ENCODE peak calls at places on chromosomes 16 and 17, in ten cellular contexts. F, V, X, O, R, H, B, J, I and C are unnamed samples.
A peak's percentile ranks its signal among the peaks of the same experiment; 100 is the strongest.

GRCh38 chr16:89045881-89046280 is 47.8 kb upstream of the ACSF3 start:
- DNase-seq in F (no peak), B (no peak), R (no peak), O (no peak), I (no peak), X (no peak), H (no peak), V (no peak), J (no peak), C (no peak)

GRCh38 chr17:48720263-48721008 is 1.9 kb downstream of the PRAC1 start:
- DNase-seq in F (no peak), X (no peak), O (no peak), J (no peak), R (no peak), H (no peak), B (no peak), V (no peak), I (no peak), C (no peak)

GRCh38 chr17:81120149-81120484 is 45.2 kb upstream of the PVALEF start:
- DNase-seq in V (no peak), I (no peak), J (no peak), B (no peak), O (no peak), R (no peak), H (no peak), F (no peak), X (no peak), C (no peak)

GRCh38 chr17:41421116-41421515 is 3.3 kb downstream of the KRT37 start:
- DNase-seq in B (no peak), V (no peak), X (peak; percentile 69), R (no peak), H (no peak), J (peak; percentile 48), O (no peak), I (no peak), F (no peak), C (no peak)

GRCh38 chr17:58204796-58205195 is 12.3 kb downstream of the EPX start:
- DNase-seq in H (no peak), X (peak; percentile 26), B (no peak), R (no peak), V (no peak), I (no peak), F (no peak), J (no peak), O (no peak), C (no peak)

GRCh38 chr17:49850772-49851386 is 3.0 kb upstream of the TAC4 start:
- DNase-seq in H (no peak), V (no peak), I (no peak), R (no peak), F (no peak), X (peak; percentile 25), O (no peak), J (peak; percentile 20), B (no peak), C (no peak)

GRCh38 chr17:82649501-82650261 is 1.4 kb upstream of the WDR45B start:
- DNase-seq in F (no peak), B (no peak), J (no peak), V (no peak), R (no peak), H (no peak), O (no peak), I (no peak), X (no peak), C (no peak)

GRCh38 chr16:2035431-2036199 is 8.9 kb downstream of the NHERF2 start:
- DNase-seq in V (peak; percentile 43), X (peak; percentile 96), B (no peak), H (no peak), F (peak; percentile 74), R (peak; percentile 80), O (peak; percentile 84), J (peak; percentile 86), I (no peak), C (no peak)

GRCh38 chr17:42266918-42267766 is 9.0 kb downstream of the STAT5B start:
- DNase-seq in O (peak; percentile 91), I (no peak), H (no peak), J (peak; percentile 87), B (peak; percentile 81), V (peak; percentile 88), F (peak; percentile 74), R (peak; percentile 57), X (peak; percentile 89), C (no peak)

GRCh38 chr16:4327782-4328579 is 12.1 kb downstream of the GLIS2 start:
- DNase-seq in R (peak; percentile 34), I (no peak), X (peak; percentile 79), V (no peak), O (no peak), B (peak; percentile 79), H (no peak), F (no peak), J (peak; percentile 72), C (peak; percentile 72)

GRCh38 chr16:9099131-9099625 is 7.7 kb downstream of the HAPSTR1 start:
- DNase-seq in X (no peak), B (no peak), O (no peak), J (peak; percentile 50), I (no peak), R (no peak), H (no peak), V (no peak), F (no peak), C (no peak)

GRCh38 chr17:40121886-40122465 is at the start of gene MSL1:
- DNase-seq in J (peak; percentile 76), V (no peak), H (peak; percentile 65), F (peak; percentile 67), O (peak; percentile 83), I (peak; percentile 51), R (peak; percentile 57), B (peak; percentile 96), X (peak; percentile 80), C (peak; percentile 90)